ENCODE peak calls at places on chromosomes 12 and 14, in ten cellular contexts. V is AG09319, C is tibial nerve, G is endothelial cell, I is BE2C, M is GM10248, R is Calu3, T is WERI-Rb-1, Y is transverse colon, W is cardiac fibroblast. H is an unnamed sample.

GRCh38 chr12:42421844-42422779 is 96.1 kb downstream of the PPHLN1 start:
- DNase-seq in V (no peak), C (no peak), G (no peak), I (no peak), M (peak), R (no peak), T (no peak), Y (no peak), W (peak), H (no peak)

GRCh38 chr12:50017047-50017446 is 8.2 kb downstream of the RACGAP1 start:
- DNase-seq in V (peak), C (peak), G (no peak), I (no peak), M (no peak), R (no peak), T (no peak), Y (peak), W (peak), H (no peak)

GRCh38 chr14:66228267-66228970 is 257.8 kb upstream of the CCDC196 start:
- DNase-seq in V (no peak), C (no peak), G (no peak), I (no peak), M (no peak), R (no peak), T (no peak), Y (no peak), W (peak), H (no peak)

GRCh38 chr12:69240625-69240984 is 1.2 kb downstream of the CPSF6 start:
- DNase-seq in V (no peak), C (no peak), G (no peak), I (no peak), M (peak), R (no peak), T (no peak), Y (no peak), W (peak), H (no peak)

GRCh38 chr12:66733839-66734238 is 55.0 kb upstream of the GRIP1 start:
- DNase-seq in V (no peak), C (no peak), G (no peak), I (no peak), M (no peak), R (no peak), T (no peak), Y (no peak), W (no peak), H (no peak)

GRCh38 chr12:19456176-19456575 is 16.9 kb downstream of the AEBP2 start:
- DNase-seq in V (no peak), C (no peak), G (no peak), I (no peak), M (no peak), R (no peak), T (no peak), Y (no peak), W (no peak), H (no peak)

GRCh38 chr12:118127867-118128266 is 8.1 kb upstream of the PEBP1 start:
- DNase-seq in V (no peak), C (no peak), G (no peak), I (no peak), M (no peak), R (no peak), T (no peak), Y (no peak), W (no peak), H (no peak)

GRCh38 chr14:85071447-85071846 is 458.5 kb upstream of the FLRT2 start:
- DNase-seq in V (no peak), C (no peak), G (no peak), I (no peak), M (no peak), R (no peak), T (no peak), Y (no peak), W (no peak), H (no peak)

GRCh38 chr14:47365248-47365647 is 310.2 kb downstream of the MDGA2 start:
- DNase-seq in V (no peak), C (no peak), G (no peak), I (no peak), M (no peak), R (no peak), T (no peak), Y (no peak), W (no peak), H (no peak)

DNA sequence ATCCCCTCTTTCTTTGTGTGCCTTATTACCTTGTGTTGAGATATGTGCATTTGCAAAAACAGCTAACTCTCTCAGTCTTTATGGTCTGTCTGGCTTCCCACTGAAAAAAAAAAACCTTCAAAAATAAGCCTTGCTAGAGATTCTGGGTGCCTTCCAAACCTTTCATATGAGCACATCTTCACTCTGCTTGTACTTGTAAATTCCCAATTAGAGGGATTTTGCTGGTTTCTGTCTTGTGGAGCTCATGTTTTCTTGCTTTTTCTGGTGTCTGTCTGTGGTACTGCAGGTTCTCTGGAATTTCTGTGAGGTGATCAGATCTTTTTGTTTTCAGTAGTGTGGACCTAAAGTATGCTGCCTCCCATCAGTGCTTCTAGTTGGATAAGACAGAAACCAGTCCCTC is 100.1 kb downstream of the PIK3C2G start:
- DNase-seq in V (no peak), C (no peak), G (no peak), I (no peak), M (no peak), R (no peak), T (no peak), Y (no peak), W (no peak), H (no peak)
- TF ChIP-seq CTCF in V (no peak), C (no peak), G (no peak), I (no peak), M (no peak), R (no peak), T (no peak), Y (no peak), W (peak), H (no peak)

DNA sequence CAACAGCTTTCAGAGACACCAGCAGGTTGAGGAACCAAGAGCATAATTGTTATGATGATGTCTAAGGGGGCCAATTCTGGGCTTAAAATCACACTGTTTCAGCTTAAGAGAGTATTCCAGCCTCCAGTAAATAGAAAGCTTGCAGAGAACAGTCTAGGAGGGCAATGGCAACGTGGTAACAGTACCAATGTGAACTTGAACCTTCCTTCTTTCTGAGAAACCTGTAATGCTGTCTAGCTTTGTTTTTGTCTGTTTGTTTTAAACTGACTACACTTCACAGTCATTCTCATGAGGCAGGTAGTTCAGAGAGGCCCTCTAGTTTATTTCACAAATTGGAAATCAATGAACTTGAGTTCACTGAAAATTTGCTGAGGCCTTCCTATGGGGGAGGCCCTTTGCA is 2.9 kb upstream of the ATP2A2 start:
- DNase-seq in V (no peak), C (no peak), G (no peak), I (no peak), M (no peak), R (no peak), T (no peak), Y (no peak), W (no peak), H (no peak)
- TF ChIP-seq CTCF in V (no peak), C (no peak), G (no peak), I (no peak), M (no peak), R (no peak), T (no peak), Y (no peak), W (no peak), H (no peak)

GRCh38 chr12:101570022-101570421 is 24.7 kb upstream of the MYBPC1 start:
- DNase-seq in V (peak), C (no peak), G (no peak), I (no peak), M (no peak), R (peak), T (no peak), Y (no peak), W (peak), H (peak)
- TF ChIP-seq CTCF in V (peak), C (no peak), G (no peak), I (peak), M (peak), R (peak), T (peak), Y (peak), W (no peak), H (peak)

GRCh38 chr14:38808734-38809455 is 294.1 kb downstream of the SEC23A start:
- DNase-seq in V (no peak), C (no peak), G (no peak), I (no peak), M (no peak), R (peak), T (no peak), Y (peak), W (no peak), H (no peak)
- TF ChIP-seq CTCF in V (no peak), C (no peak), G (peak), I (peak), M (no peak), R (no peak), T (no peak), Y (peak), W (no peak), H (no peak)

DNA sequence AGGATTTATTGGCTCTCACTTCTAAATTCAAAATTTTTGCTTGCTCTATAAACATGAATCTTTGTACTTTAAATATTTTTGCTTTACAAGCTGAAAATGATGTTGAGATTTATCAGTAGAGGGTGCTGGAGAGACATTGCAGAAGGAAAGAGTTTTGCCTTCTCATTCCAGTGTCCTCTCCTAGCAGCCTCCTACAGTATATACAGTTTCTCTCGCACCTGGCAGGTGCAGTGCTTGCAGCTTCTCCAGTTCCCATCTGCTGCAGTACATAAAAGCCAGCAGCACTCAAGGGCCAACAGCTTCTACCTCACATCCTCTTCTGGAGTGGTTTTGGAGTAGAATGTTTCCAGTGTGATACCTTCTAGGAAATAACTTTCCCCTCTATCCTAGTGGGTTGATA is 601.8 kb upstream of the ATXN7L3B start:
- DNase-seq in V (no peak), C (no peak), G (no peak), I (no peak), M (no peak), R (peak), T (no peak), Y (no peak), W (no peak), H (no peak)
- TF ChIP-seq CTCF in V (no peak), C (no peak), G (no peak), I (no peak), M (no peak), R (peak), T (peak), Y (no peak), W (no peak), H (no peak)

DNA sequence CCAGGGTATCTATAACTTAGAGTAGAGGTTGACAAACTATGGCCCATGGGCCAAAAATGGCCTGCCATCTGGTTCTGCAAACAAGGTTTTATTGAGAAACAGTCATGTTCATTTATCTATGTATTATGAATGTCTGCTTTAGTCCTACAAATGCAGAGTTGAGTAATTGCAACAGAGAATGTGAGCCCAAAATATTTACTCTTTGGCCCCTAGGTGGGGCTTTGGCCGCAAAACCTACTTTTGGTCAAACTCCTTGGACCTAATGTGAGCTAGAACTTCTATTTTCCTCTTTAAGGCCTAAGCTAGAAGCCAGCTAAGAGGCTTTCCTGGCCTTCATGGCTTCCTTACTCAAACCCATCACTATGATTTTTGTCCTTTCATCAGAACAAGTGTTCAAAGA is 379.1 kb downstream of the NELL2 start:
- DNase-seq in V (no peak), C (no peak), G (no peak), I (no peak), M (no peak), R (no peak), T (no peak), Y (no peak), W (no peak), H (no peak)
- TF ChIP-seq CTCF in V (no peak), C (no peak), G (no peak), I (no peak), M (no peak), R (no peak), T (peak), Y (no peak), W (no peak), H (no peak)

DNA sequence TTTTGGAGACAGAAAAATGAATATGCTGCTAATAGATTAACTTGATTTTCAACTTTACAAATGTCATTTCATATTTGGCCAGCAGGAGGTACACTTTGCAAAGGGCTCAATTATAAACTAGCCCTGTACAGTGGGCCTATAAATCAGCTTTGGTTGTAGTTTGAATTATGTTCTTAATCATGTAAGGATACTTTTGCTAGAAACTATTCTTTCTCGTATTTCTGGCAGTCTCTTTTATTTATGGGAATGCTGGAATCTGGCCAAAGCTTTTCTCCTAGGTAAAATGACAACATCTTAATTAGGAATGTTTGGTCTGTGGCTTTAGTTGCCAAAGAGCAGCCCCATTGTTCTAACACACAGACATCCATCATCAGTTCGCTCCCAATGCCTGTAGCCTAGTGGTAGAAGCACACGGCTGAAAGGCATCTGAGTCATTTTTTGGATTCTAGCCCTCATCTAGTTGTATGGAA is 1322.3 kb upstream of the SEL1L start:
- DNase-seq in V (no peak), C (no peak), G (no peak), I (peak), M (no peak), R (no peak), T (no peak), Y (no peak), W (peak), H (no peak)
- TF ChIP-seq CTCF in V (peak), C (peak), G (peak), I (peak), M (no peak), R (peak), T (peak), Y (no peak), W (no peak), H (no peak)